ENCODE peak calls at places on chromosome 18, in four cellular contexts. Q is heart right ventricle, D is AG04450, Y is adrenal gland. X is an unnamed sample. For H3K9me3, the result is how much of the 10 kb centered on the place peaks cover.

GRCh38 chr18:46395795-46396194 is 261.2 kb downstream of the LOXHD1 start:
- DNase-seq in Q (no peak), D (no peak), Y (no peak), X (no peak)

GRCh38 chr18:70334728-70335329 is 46.0 kb downstream of the SOCS6 start:
- DNase-seq in Y (no peak), Q (no peak), D (no peak), X (no peak)

GRCh38 chr18:9609190-9609589 is 5.2 kb downstream of the PPP4R1 start:
- DNase-seq in Y (no peak), Q (no peak), D (no peak), X (no peak)

GRCh38 chr18:12921178-12921577 is 26.6 kb upstream of the SEH1L start:
- DNase-seq in Q (no peak), Y (no peak), D (no peak), X (no peak)

GRCh38 chr18:23401400-23402347 is 51.4 kb upstream of the RIOK3 start:
- DNase-seq in D (peak), Y (peak), Q (no peak), X (no peak)

GRCh38 chr18:36711014-36711725 is 117.6 kb downstream of the TPGS2 start:
- DNase-seq in Q (no peak), Y (no peak), D (no peak), X (no peak)

GRCh38 chr18:74796928-74797576 is 199.4 kb downstream of the ZNF407 start:
- DNase-seq in Y (peak), Q (no peak), D (peak), X (no peak)

GRCh38 chr18:58862851-58863538 is 1.7 kb upstream of the ZNF532 start:
- DNase-seq in Y (peak), D (no peak), Q (peak), X (peak)

GRCh38 chr18:46858290-46858689 is 59.0 kb downstream of the PIAS2 start:
- DNase-seq in D (no peak), Q (no peak), Y (no peak), X (no peak)

GRCh38 chr18:9863282-9863681 is 22.5 kb upstream of the TXNDC2 start:
- DNase-seq in Y (no peak), Q (no peak), D (no peak), X (no peak)

GRCh38 chr18:36321636-36322407 is 24.3 kb downstream of the FHOD3 start:
- DNase-seq in Y (peak), Q (no peak), D (no peak), X (no peak)

GRCh38 chr18:48541026-48541746 is 2.4 kb downstream of the CTIF start:
- DNase-seq in D (no peak), Q (peak), Y (peak), X (no peak)

GRCh38 chr18:48541747-48542108 is 2.9 kb downstream of the CTIF start:
- DNase-seq in Q (no peak), Y (no peak), D (no peak), X (no peak)

GRCh38 chr18:48539406-48540328 is 836 bp downstream of the CTIF start:
- DNase-seq in Y (peak), Q (peak), D (no peak), X (no peak)

GRCh38 chr18:48538531-48539405 is at the start of gene CTIF:
- DNase-seq in D (peak), Y (peak), Q (peak), X (peak)

GRCh38 chr18:48540329-48541025 is 1.6 kb downstream of the CTIF start:
- DNase-seq in Q (peak), Y (peak), D (no peak), X (no peak)
- TF ChIP-seq CTCF in Q (peak), Y (no peak), D (peak), X (no peak)

GRCh38 chr18:39788395-39788794 is 2166.6 kb upstream of the PIK3C3 start:
- DNase-seq in Y (no peak), D (no peak), Q (no peak), X (no peak)
- H3K27ac ChIP-seq in Y (no peak), D (no peak), Q (no peak), X (no peak)

DNA sequence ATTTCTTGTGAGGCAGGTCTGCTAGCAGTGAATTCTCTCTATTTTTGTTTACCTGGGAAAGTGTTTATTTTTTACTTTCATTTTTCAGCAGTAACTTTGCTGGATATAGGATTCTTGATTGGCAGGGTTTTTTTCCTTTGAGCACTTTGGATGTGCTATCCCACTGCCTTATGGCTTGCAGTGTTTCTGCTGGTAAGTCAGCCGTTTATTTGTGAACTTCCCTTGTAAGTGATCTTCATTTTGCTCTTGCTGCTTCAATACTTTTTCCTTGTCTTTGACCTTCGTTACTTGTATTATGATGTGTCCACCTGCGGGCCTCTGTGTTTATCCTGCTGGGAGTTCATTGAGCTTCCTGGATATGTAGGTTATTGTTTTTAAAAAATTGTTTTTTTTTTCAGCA is 54.7 kb downstream of the SLC66A2 start:
- DNase-seq in Y (no peak), D (no peak), Q (no peak), X (no peak)
- H3K9me3 ChIP-seq in Y (under half), D (half or more), Q (under half), X (under half)

GRCh38 chr18:31723998-31724711 is 36.5 kb downstream of the SLC25A52 start:
- DNase-seq in D (no peak), Y (peak), Q (peak), X (no peak)
- TF ChIP-seq CTCF in D (no peak), Y (no peak), Q (no peak), X (no peak)